ENCODE peak calls at places on chromosomes 13 and 19, in four cellular contexts. Z, R, O and G are unnamed samples.

GRCh38 chr13:70384156-70384555 is 275.9 kb upstream of the KLHL1 start:
- DNase-seq in R (no peak), Z (no peak), O (no peak), G (no peak)

GRCh38 chr13:59842507-59842906 is 321.2 kb downstream of the DIAPH3 start:
- DNase-seq in Z (no peak), O (no peak), R (no peak), G (no peak)

GRCh38 chr19:58558623-58559274 is 338 bp upstream of the UBE2M start:
- DNase-seq in O (peak; percentile 100), Z (peak; percentile 98), R (peak; percentile 99), G (peak; percentile 98)

GRCh38 chr19:12983561-12984142 is 11.6 kb upstream of the NFIX start:
- DNase-seq in Z (peak; percentile 78), R (peak; percentile 72), O (peak; percentile 91), G (peak; percentile 69)

GRCh38 chr19:11338569-11339253 is 746 bp downstream of the RAB3D start:
- DNase-seq in R (no peak), O (no peak), Z (peak; percentile 48), G (no peak)

GRCh38 chr19:41328157-41328817 is 18.3 kb downstream of the CCDC97 start:
- DNase-seq in O (no peak), R (no peak), Z (no peak), G (no peak)

GRCh38 chr19:51226068-51226467 is 1.2 kb downstream of the CD33 start:
- DNase-seq in R (no peak), Z (no peak), O (no peak), G (no peak)

GRCh38 chr13:46296465-46296822 is 84.7 kb downstream of the LRRC63 start:
- DNase-seq in O (no peak), R (no peak), Z (no peak), G (no peak)

DNA sequence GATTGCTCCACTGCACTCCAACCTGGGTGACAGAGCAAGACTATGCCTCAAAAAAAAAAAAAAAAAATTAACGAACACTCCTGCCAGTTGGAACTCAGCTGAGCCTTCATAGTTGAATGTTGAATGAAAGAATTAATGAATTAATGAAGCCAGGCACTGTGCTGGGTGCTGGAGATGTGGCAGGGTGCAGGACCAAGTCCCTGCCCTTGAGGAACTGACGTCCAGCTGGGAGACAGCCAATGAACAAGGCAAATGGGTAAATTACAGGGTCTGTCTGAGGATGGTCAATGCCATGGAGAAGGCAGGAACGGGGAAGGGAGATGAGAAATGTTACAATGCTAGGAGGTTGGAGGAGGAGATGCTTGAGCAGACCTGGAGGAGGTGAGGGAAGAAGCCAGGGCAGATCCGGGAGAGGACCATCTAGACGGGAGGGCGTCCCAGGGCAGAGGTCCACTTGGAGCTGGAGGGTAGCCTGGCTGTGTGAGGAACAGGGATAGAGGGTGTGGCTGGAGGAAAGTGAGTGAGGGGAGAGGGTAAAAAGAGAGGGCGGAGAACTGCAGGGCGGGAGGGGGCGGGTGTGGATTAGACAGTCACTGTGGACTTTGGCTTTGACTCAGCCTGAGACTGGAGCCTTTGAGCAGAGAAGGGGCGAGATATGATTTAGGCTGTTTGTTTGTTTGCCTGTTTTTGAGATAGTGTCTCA is 16.8 kb upstream of the IGSF23 start:
- DNase-seq in R (no peak), Z (no peak), O (no peak), G (no peak)
- H3K27me3 ChIP-seq in R (no peaks in the 10 kb centered on the region), Z (no peaks in the 10 kb centered on the region), O (peaks cover 3% of the 10 kb centered on the region), G (no peaks in the 10 kb centered on the region)

DNA sequence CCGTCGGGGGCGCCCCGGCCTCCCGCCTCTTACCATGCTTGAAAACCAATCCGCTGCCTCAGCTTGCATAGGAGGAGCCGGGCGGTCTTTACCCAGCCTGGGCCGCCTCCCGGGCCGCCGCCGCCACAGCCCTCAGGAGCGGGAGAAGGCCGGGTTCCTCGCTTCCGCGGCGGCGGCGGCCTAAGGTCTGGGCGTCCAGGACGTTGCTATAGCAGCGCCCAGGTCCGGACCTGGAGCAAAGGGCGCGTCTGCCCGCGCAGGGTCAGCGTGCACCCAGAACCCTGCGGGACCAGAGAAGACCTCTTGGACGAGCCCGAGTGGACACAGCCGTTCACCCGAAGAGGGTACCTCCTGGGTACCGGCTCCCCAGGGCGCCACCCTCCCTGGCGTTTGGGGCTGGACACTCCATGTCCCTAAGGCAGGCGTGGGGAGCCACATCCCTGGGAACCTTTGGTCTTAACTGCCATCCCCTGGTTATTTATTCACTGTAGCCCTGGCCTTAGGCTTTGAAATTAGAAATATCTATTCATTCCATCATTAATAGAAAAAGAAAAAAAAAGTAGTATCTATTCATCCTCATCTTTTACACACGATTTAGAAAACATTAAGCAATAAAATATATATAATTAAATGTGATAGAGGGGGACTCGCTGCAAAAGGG is 2.4 kb downstream of the DZIP1 start:
- DNase-seq in O (peak; percentile 58), Z (no peak), R (peak; percentile 30), G (peak; percentile 33)
- H3K27me3 ChIP-seq in O (peaks cover 3% of the 10 kb centered on the region), Z (peaks cover 2% of the 10 kb centered on the region), R (no peaks in the 10 kb centered on the region), G (peaks cover 6% of the 10 kb centered on the region)

GRCh38 chr13:110424596-110425443 is 117.7 kb downstream of the COL4A2 start:
- DNase-seq in O (no peak), Z (no peak), R (no peak), G (no peak)
- H3K27me3 ChIP-seq in O (no peaks in the 10 kb centered on the region), Z (no peaks in the 10 kb centered on the region), R (no peaks in the 10 kb centered on the region), G (no peaks in the 10 kb centered on the region)

DNA sequence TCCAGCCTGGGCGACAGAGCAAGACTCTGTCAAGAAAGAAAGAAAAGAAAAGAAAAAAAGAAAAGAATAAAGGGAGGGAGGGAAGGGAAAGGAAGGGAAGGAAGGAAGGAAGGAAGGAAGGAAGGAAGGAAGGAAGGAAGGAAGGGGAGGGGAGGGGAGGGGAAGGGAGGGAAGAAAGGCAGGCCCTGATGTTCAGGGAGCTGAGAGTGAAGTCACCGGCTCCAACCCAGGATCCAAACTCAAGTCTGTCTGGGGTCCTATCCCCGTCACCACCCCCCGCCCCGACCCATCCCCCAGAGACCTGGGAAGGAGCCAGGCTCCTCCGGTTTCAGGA is 5.8 kb upstream of the RDH13 start:
- DNase-seq in R (no peak), O (no peak), Z (no peak), G (no peak)
- H3K27me3 ChIP-seq in R (peaks cover 27% of the 10 kb centered on the region), O (peaks cover 31% of the 10 kb centered on the region), Z (no peaks in the 10 kb centered on the region), G (no peaks in the 10 kb centered on the region)

GRCh38 chr13:104968876-104969275 is 1566.6 kb downstream of the EFNB2 start:
- DNase-seq in R (no peak), O (no peak), Z (no peak), G (no peak)
- H3K27me3 ChIP-seq in R (no peaks in the 10 kb centered on the region), O (no peaks in the 10 kb centered on the region), Z (no peaks in the 10 kb centered on the region), G (no peaks in the 10 kb centered on the region)

GRCh38 chr19:15264061-15264932 is 32.0 kb upstream of the EPHX3 start:
- DNase-seq in O (peak; percentile 88), R (peak; percentile 81), Z (peak; percentile 61), G (peak; percentile 72)

GRCh38 chr19:15265849-15266248 is 33.6 kb upstream of the EPHX3 start:
- DNase-seq in Z (peak; percentile 76), R (peak; percentile 95), O (peak; percentile 96), G (peak; percentile 82)

GRCh38 chr19:15266683-15267082 is 34.4 kb upstream of the EPHX3 start:
- DNase-seq in R (no peak), O (no peak), Z (no peak), G (no peak)

GRCh38 chr19:15264933-15265206 is 32.6 kb upstream of the EPHX3 start:
- DNase-seq in R (no peak), Z (no peak), O (no peak), G (no peak)

GRCh38 chr19:15265214-15265613 is 33.0 kb upstream of the EPHX3 start:
- DNase-seq in R (no peak), O (no peak), Z (no peak), G (no peak)
- H3K27me3 ChIP-seq in R (no peaks in the 10 kb centered on the region), O (no peaks in the 10 kb centered on the region), Z (no peaks in the 10 kb centered on the region), G (no peaks in the 10 kb centered on the region)